ENCODE peak calls at places on chromosomes 2 and 18, in eight cellular contexts. One of them, this sample, is unnamed. For H3K9me3, the result is how much of the 10 kb centered on the place peaks cover.

GRCh38 chr2:35428548-35428947 is 927.0 kb upstream of the CRIM1 start:
- DNase-seq in fibroblast of lung: peak
- DNase-seq in AG04450: no peak
- DNase-seq in WERI-Rb-1: peak
- DNase-seq in psoas muscle: no peak
- DNase-seq in pancreas: no peak
- DNase-seq in MM.1S: peak
- DNase-seq in A673: peak
- DNase-seq in this sample: peak

GRCh38 chr2:119255760-119256573 is 32.3 kb downstream of the STEAP3 start:
- DNase-seq in fibroblast of lung: peak
- DNase-seq in AG04450: peak
- DNase-seq in WERI-Rb-1: peak
- DNase-seq in psoas muscle: no peak
- DNase-seq in pancreas: no peak
- DNase-seq in MM.1S: no peak
- DNase-seq in A673: peak
- DNase-seq in this sample: peak

GRCh38 chr2:95275601-95276243 is 1.5 kb downstream of the PROM2 start:
- DNase-seq in fibroblast of lung: no peak
- DNase-seq in AG04450: no peak
- DNase-seq in WERI-Rb-1: no peak
- DNase-seq in psoas muscle: peak
- DNase-seq in pancreas: peak
- DNase-seq in MM.1S: no peak
- DNase-seq in A673: no peak
- DNase-seq in this sample: no peak

GRCh38 chr2:175690113-175690716 is 311.9 kb downstream of the LNPK start:
- DNase-seq in fibroblast of lung: peak
- DNase-seq in AG04450: peak
- DNase-seq in WERI-Rb-1: peak
- DNase-seq in psoas muscle: no peak
- DNase-seq in pancreas: no peak
- DNase-seq in MM.1S: peak
- DNase-seq in A673: peak
- DNase-seq in this sample: peak

GRCh38 chr18:23900979-23901378 is 113.6 kb upstream of the TTC39C start:
- DNase-seq in fibroblast of lung: no peak
- DNase-seq in AG04450: no peak
- DNase-seq in WERI-Rb-1: no peak
- DNase-seq in psoas muscle: no peak
- DNase-seq in pancreas: no peak
- DNase-seq in MM.1S: no peak
- DNase-seq in A673: no peak
- DNase-seq in this sample: no peak

GRCh38 chr18:73752965-73753364 is 394.7 kb downstream of the FBXO15 start:
- DNase-seq in fibroblast of lung: peak
- DNase-seq in AG04450: no peak
- DNase-seq in WERI-Rb-1: no peak
- DNase-seq in psoas muscle: no peak
- DNase-seq in pancreas: no peak
- DNase-seq in MM.1S: no peak
- DNase-seq in A673: no peak
- DNase-seq in this sample: no peak

GRCh38 chr2:180905002-180905401 is 75.4 kb upstream of the UBE2E3 start:
- DNase-seq in fibroblast of lung: no peak
- DNase-seq in AG04450: no peak
- DNase-seq in WERI-Rb-1: no peak
- DNase-seq in psoas muscle: no peak
- DNase-seq in pancreas: no peak
- DNase-seq in MM.1S: no peak
- DNase-seq in A673: no peak
- DNase-seq in this sample: peak

GRCh38 chr2:181398000-181398399 is 59.2 kb upstream of the ITGA4 start:
- DNase-seq in fibroblast of lung: no peak
- DNase-seq in AG04450: no peak
- DNase-seq in WERI-Rb-1: no peak
- DNase-seq in psoas muscle: no peak
- DNase-seq in pancreas: no peak
- DNase-seq in MM.1S: no peak
- DNase-seq in A673: no peak
- DNase-seq in this sample: no peak

GRCh38 chr2:59389240-59389639 is 1148.1 kb upstream of the FANCL start:
- DNase-seq in fibroblast of lung: peak
- DNase-seq in AG04450: no peak
- DNase-seq in WERI-Rb-1: peak
- DNase-seq in psoas muscle: no peak
- DNase-seq in pancreas: no peak
- DNase-seq in MM.1S: no peak
- DNase-seq in A673: peak
- DNase-seq in this sample: peak

GRCh38 chr2:8892149-8892548 is 54.7 kb upstream of the KIDINS220 start:
- DNase-seq in fibroblast of lung: no peak
- DNase-seq in AG04450: no peak
- DNase-seq in WERI-Rb-1: no peak
- DNase-seq in psoas muscle: no peak
- DNase-seq in pancreas: no peak
- DNase-seq in MM.1S: no peak
- DNase-seq in A673: no peak
- DNase-seq in this sample: no peak

GRCh38 chr2:96769816-96770215 is 9.1 kb downstream of the CNNM4 start:
- DNase-seq in fibroblast of lung: no peak
- DNase-seq in AG04450: no peak
- DNase-seq in WERI-Rb-1: no peak
- DNase-seq in psoas muscle: peak
- DNase-seq in pancreas: no peak
- DNase-seq in MM.1S: no peak
- DNase-seq in A673: no peak
- DNase-seq in this sample: peak

GRCh38 chr2:72109291-72109690 is 38.4 kb downstream of the CYP26B1 start:
- DNase-seq in fibroblast of lung: no peak
- DNase-seq in AG04450: no peak
- DNase-seq in WERI-Rb-1: no peak
- DNase-seq in psoas muscle: no peak
- DNase-seq in pancreas: no peak
- DNase-seq in MM.1S: no peak
- DNase-seq in A673: no peak
- DNase-seq in this sample: no peak

GRCh38 chr18:48923746-48924580 is 26.8 kb downstream of the SMAD7 start:
- DNase-seq in fibroblast of lung: peak
- DNase-seq in AG04450: no peak
- DNase-seq in WERI-Rb-1: no peak
- DNase-seq in psoas muscle: no peak
- DNase-seq in pancreas: peak
- DNase-seq in MM.1S: no peak
- DNase-seq in A673: peak
- DNase-seq in this sample: no peak

GRCh38 chr18:49321271-49321670 is 139.2 kb downstream of the DYM start:
- DNase-seq in fibroblast of lung: no peak
- DNase-seq in AG04450: no peak
- DNase-seq in WERI-Rb-1: no peak
- DNase-seq in psoas muscle: no peak
- DNase-seq in pancreas: no peak
- DNase-seq in MM.1S: no peak
- DNase-seq in A673: no peak
- DNase-seq in this sample: no peak

GRCh38 chr2:224937887-224938286 is 104.4 kb downstream of the DOCK10 start:
- DNase-seq in fibroblast of lung: no peak
- DNase-seq in AG04450: no peak
- DNase-seq in WERI-Rb-1: no peak
- DNase-seq in psoas muscle: no peak
- DNase-seq in pancreas: no peak
- DNase-seq in MM.1S: no peak
- DNase-seq in A673: no peak
- DNase-seq in this sample: no peak

GRCh38 chr18:70693196-70693595 is 404.4 kb downstream of the SOCS6 start:
- DNase-seq in fibroblast of lung: no peak
- DNase-seq in AG04450: peak
- DNase-seq in WERI-Rb-1: peak
- DNase-seq in psoas muscle: no peak
- DNase-seq in pancreas: no peak
- DNase-seq in MM.1S: no peak
- DNase-seq in A673: peak
- DNase-seq in this sample: peak

GRCh38 chr2:36361396-36361795 is 5.8 kb downstream of the CRIM1 start:
- DNase-seq in fibroblast of lung: no peak
- DNase-seq in AG04450: no peak
- DNase-seq in WERI-Rb-1: no peak
- DNase-seq in psoas muscle: no peak
- DNase-seq in pancreas: no peak
- DNase-seq in MM.1S: no peak
- DNase-seq in A673: no peak
- DNase-seq in this sample: peak

DNA sequence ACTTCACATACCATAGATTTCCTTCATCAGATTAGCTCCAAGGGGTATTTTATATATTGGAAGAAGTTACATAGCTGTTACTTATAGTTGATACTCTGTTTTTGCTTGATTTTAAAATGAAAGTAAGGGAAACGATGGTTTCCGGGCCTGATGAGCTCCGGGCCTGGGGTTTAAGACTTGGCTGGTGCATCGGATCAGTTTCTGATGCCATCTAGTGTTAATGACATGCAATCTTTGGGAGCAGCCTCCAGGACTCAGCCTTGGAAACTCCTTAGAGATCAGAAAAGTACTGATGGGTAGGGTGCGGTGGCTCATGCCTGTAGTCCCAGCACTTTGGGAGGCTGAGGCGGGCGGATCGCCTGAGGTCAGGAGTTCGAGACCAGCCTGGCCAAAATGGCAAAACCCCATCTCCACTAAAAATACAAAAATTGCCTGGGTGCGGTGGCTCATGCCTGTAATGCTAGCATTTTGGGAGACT is 47.1 kb upstream of the CNOT11 start:
- DNase-seq in fibroblast of lung: peak
- DNase-seq in AG04450: peak
- DNase-seq in WERI-Rb-1: peak
- DNase-seq in psoas muscle: no peak
- DNase-seq in pancreas: no peak
- DNase-seq in MM.1S: peak
- DNase-seq in A673: peak
- DNase-seq in this sample: peak
- H3K4me3 ChIP-seq in fibroblast of lung: peak
- H3K4me3 ChIP-seq in AG04450: peak
- H3K4me3 ChIP-seq in WERI-Rb-1: peak
- H3K4me3 ChIP-seq in psoas muscle: peak
- H3K4me3 ChIP-seq in pancreas: no peak
- H3K4me3 ChIP-seq in MM.1S: peak
- H3K4me3 ChIP-seq in A673: peak
- H3K4me3 ChIP-seq in this sample: peak

GRCh38 chr2:102141915-102142828 is at the start of gene IL1R1:
- DNase-seq in fibroblast of lung: peak
- DNase-seq in AG04450: no peak
- DNase-seq in WERI-Rb-1: no peak
- DNase-seq in psoas muscle: peak
- DNase-seq in pancreas: peak
- DNase-seq in MM.1S: no peak
- DNase-seq in A673: no peak
- DNase-seq in this sample: no peak

GRCh38 chr2:102144128-102144527 is 1.6 kb downstream of the IL1R1 start:
- DNase-seq in fibroblast of lung: peak
- DNase-seq in AG04450: no peak
- DNase-seq in WERI-Rb-1: no peak
- DNase-seq in psoas muscle: no peak
- DNase-seq in pancreas: no peak
- DNase-seq in MM.1S: no peak
- DNase-seq in A673: no peak
- DNase-seq in this sample: no peak

GRCh38 chr2:102145107-102145506 is 2.6 kb downstream of the IL1R1 start:
- DNase-seq in fibroblast of lung: no peak
- DNase-seq in AG04450: no peak
- DNase-seq in WERI-Rb-1: no peak
- DNase-seq in psoas muscle: no peak
- DNase-seq in pancreas: no peak
- DNase-seq in MM.1S: no peak
- DNase-seq in A673: no peak
- DNase-seq in this sample: no peak

GRCh38 chr2:102142829-102143449 is 393 bp downstream of the IL1R1 start:
- DNase-seq in fibroblast of lung: peak
- DNase-seq in AG04450: no peak
- DNase-seq in WERI-Rb-1: no peak
- DNase-seq in psoas muscle: no peak
- DNase-seq in pancreas: no peak
- DNase-seq in MM.1S: no peak
- DNase-seq in A673: no peak
- DNase-seq in this sample: no peak

GRCh38 chr2:102143450-102143985 is 972 bp downstream of the IL1R1 start:
- DNase-seq in fibroblast of lung: peak
- DNase-seq in AG04450: no peak
- DNase-seq in WERI-Rb-1: no peak
- DNase-seq in psoas muscle: no peak
- DNase-seq in pancreas: peak
- DNase-seq in MM.1S: no peak
- DNase-seq in A673: no peak
- DNase-seq in this sample: no peak
- H3K9me3 ChIP-seq in fibroblast of lung: under half
- H3K9me3 ChIP-seq in AG04450: under half
- H3K9me3 ChIP-seq in WERI-Rb-1: under half
- H3K9me3 ChIP-seq in psoas muscle: under half
- H3K9me3 ChIP-seq in pancreas: under half
- H3K9me3 ChIP-seq in MM.1S: under half
- H3K9me3 ChIP-seq in A673: under half
- H3K9me3 ChIP-seq in this sample: under half

GRCh38 chr18:3251963-3252277 is 4.3 kb downstream of the MYL12A start:
- DNase-seq in fibroblast of lung: no peak
- DNase-seq in AG04450: no peak
- DNase-seq in WERI-Rb-1: no peak
- DNase-seq in psoas muscle: no peak
- DNase-seq in pancreas: no peak
- DNase-seq in MM.1S: no peak
- DNase-seq in A673: no peak
- DNase-seq in this sample: no peak
- H3K27ac ChIP-seq in fibroblast of lung: peak
- H3K27ac ChIP-seq in AG04450: no peak
- H3K27ac ChIP-seq in WERI-Rb-1: no peak
- H3K27ac ChIP-seq in psoas muscle: peak
- H3K27ac ChIP-seq in pancreas: peak
- H3K27ac ChIP-seq in MM.1S: no peak
- H3K27ac ChIP-seq in A673: no peak
- H3K27ac ChIP-seq in this sample: no peak

DNA sequence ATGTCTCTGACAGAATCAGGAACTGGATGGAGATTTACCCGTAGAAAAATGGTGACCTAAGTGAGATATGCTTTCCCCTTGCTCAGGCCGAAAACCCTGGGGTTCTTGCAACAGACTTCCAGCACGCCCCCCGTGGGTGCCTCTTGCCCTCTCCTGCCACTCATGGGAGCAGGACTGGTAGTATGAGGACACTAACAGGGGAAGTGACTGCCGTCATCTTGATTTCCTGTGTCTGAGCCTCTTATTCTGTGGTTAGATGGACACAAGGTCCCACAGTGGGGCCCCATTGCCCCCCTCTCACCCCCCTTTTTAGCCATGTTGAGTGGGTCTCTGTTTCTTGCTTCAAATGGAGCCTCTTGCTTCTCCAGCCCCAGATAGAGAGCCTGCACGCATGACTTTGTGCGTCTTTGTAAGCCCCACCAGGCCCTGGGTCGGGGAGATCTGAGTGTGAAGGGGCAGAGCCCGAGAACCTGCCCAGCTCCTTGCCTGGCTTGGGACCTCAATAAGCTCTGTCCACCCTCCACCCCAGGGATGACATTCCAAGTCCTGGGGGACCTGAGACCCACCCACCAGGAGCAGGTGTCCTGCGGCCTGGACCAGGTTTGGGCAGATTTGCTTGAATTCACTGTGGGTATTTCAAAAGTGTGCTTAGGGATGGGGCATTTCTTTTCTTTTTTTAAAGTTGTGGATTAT is 12.6 kb downstream of the GNLY start:
- DNase-seq in fibroblast of lung: no peak
- DNase-seq in AG04450: no peak
- DNase-seq in WERI-Rb-1: no peak
- DNase-seq in psoas muscle: peak
- DNase-seq in pancreas: no peak
- DNase-seq in MM.1S: no peak
- DNase-seq in A673: no peak
- DNase-seq in this sample: no peak
- H3K4me3 ChIP-seq in fibroblast of lung: no peak
- H3K4me3 ChIP-seq in AG04450: no peak
- H3K4me3 ChIP-seq in WERI-Rb-1: no peak
- H3K4me3 ChIP-seq in psoas muscle: no peak
- H3K4me3 ChIP-seq in pancreas: no peak
- H3K4me3 ChIP-seq in MM.1S: no peak
- H3K4me3 ChIP-seq in A673: no peak
- H3K4me3 ChIP-seq in this sample: no peak

This sample was measured in SJCRH30.